ENCODE peak calls at places on chromosomes 6 and 20, in seven cellular contexts. One of them, this sample, is unnamed.

GRCh38 chr6:52573295-52573694 is 3.6 kb downstream of the TRAM2 start:
- DNase-seq in ascending aorta: no peak
- DNase-seq in HCEC 1CT: peak; percentile 57
- DNase-seq in stimulated activated CD8-positive, alpha-beta memory T cell treated with anti-CD3 and anti-CD28 coated beads, Interleukin-15, amount 100 ng/mL, for 48 hours: no peak
- DNase-seq in AG20443: peak; percentile 54
- DNase-seq in stimulated activated CD4-positive, alpha-beta T cell treated with anti-CD3 and anti-CD28 coated beads, Interleukin-12 subunit alpha, Interleukin-12 subunit beta, amount 100 ng/mL, for 4 hours: no peak
- DNase-seq in type B pancreatic cell: no peak
- DNase-seq in this sample: no peak

GRCh38 chr20:25623225-25623735 is 534 bp downstream of the NANP start:
- DNase-seq in ascending aorta: peak; percentile 72
- DNase-seq in HCEC 1CT: no peak
- DNase-seq in stimulated activated CD8-positive, alpha-beta memory T cell treated with anti-CD3 and anti-CD28 coated beads, Interleukin-15, amount 100 ng/mL, for 48 hours: peak; percentile 6
- DNase-seq in AG20443: peak; percentile 67
- DNase-seq in stimulated activated CD4-positive, alpha-beta T cell treated with anti-CD3 and anti-CD28 coated beads, Interleukin-12 subunit alpha, Interleukin-12 subunit beta, amount 100 ng/mL, for 4 hours: peak; percentile 22
- DNase-seq in type B pancreatic cell: peak; percentile 74
- DNase-seq in this sample: no peak

GRCh38 chr6:108294297-108294786 is 512 bp upstream of the AFG1L start:
- DNase-seq in ascending aorta: no peak
- DNase-seq in HCEC 1CT: no peak
- DNase-seq in stimulated activated CD8-positive, alpha-beta memory T cell treated with anti-CD3 and anti-CD28 coated beads, Interleukin-15, amount 100 ng/mL, for 48 hours: no peak
- DNase-seq in AG20443: no peak
- DNase-seq in stimulated activated CD4-positive, alpha-beta T cell treated with anti-CD3 and anti-CD28 coated beads, Interleukin-12 subunit alpha, Interleukin-12 subunit beta, amount 100 ng/mL, for 4 hours: no peak
- DNase-seq in type B pancreatic cell: no peak
- DNase-seq in this sample: no peak

GRCh38 chr20:62697468-62697912 is 11.1 kb upstream of the NTSR1 start:
- DNase-seq in ascending aorta: no peak
- DNase-seq in HCEC 1CT: no peak
- DNase-seq in stimulated activated CD8-positive, alpha-beta memory T cell treated with anti-CD3 and anti-CD28 coated beads, Interleukin-15, amount 100 ng/mL, for 48 hours: no peak
- DNase-seq in AG20443: no peak
- DNase-seq in stimulated activated CD4-positive, alpha-beta T cell treated with anti-CD3 and anti-CD28 coated beads, Interleukin-12 subunit alpha, Interleukin-12 subunit beta, amount 100 ng/mL, for 4 hours: no peak
- DNase-seq in type B pancreatic cell: no peak
- DNase-seq in this sample: no peak

GRCh38 chr20:33081411-33082154 is 2.1 kb downstream of the BPIFB4 start:
- DNase-seq in ascending aorta: no peak
- DNase-seq in HCEC 1CT: no peak
- DNase-seq in stimulated activated CD8-positive, alpha-beta memory T cell treated with anti-CD3 and anti-CD28 coated beads, Interleukin-15, amount 100 ng/mL, for 48 hours: no peak
- DNase-seq in AG20443: no peak
- DNase-seq in stimulated activated CD4-positive, alpha-beta T cell treated with anti-CD3 and anti-CD28 coated beads, Interleukin-12 subunit alpha, Interleukin-12 subunit beta, amount 100 ng/mL, for 4 hours: no peak
- DNase-seq in type B pancreatic cell: no peak
- DNase-seq in this sample: no peak

GRCh38 chr20:50586531-50587232 is 76.5 kb downstream of the PTPN1 start:
- DNase-seq in ascending aorta: no peak
- DNase-seq in HCEC 1CT: no peak
- DNase-seq in stimulated activated CD8-positive, alpha-beta memory T cell treated with anti-CD3 and anti-CD28 coated beads, Interleukin-15, amount 100 ng/mL, for 48 hours: no peak
- DNase-seq in AG20443: no peak
- DNase-seq in stimulated activated CD4-positive, alpha-beta T cell treated with anti-CD3 and anti-CD28 coated beads, Interleukin-12 subunit alpha, Interleukin-12 subunit beta, amount 100 ng/mL, for 4 hours: no peak
- DNase-seq in type B pancreatic cell: no peak
- DNase-seq in this sample: no peak

GRCh38 chr6:34490390-34491090 is 24.7 kb downstream of the PACSIN1 start:
- DNase-seq in ascending aorta: no peak
- DNase-seq in HCEC 1CT: no peak
- DNase-seq in stimulated activated CD8-positive, alpha-beta memory T cell treated with anti-CD3 and anti-CD28 coated beads, Interleukin-15, amount 100 ng/mL, for 48 hours: no peak
- DNase-seq in AG20443: no peak
- DNase-seq in stimulated activated CD4-positive, alpha-beta T cell treated with anti-CD3 and anti-CD28 coated beads, Interleukin-12 subunit alpha, Interleukin-12 subunit beta, amount 100 ng/mL, for 4 hours: no peak
- DNase-seq in type B pancreatic cell: no peak
- DNase-seq in this sample: no peak

GRCh38 chr20:39070484-39071231 is 108.5 kb downstream of the DHX35 start:
- DNase-seq in ascending aorta: no peak
- DNase-seq in HCEC 1CT: peak; percentile 48
- DNase-seq in stimulated activated CD8-positive, alpha-beta memory T cell treated with anti-CD3 and anti-CD28 coated beads, Interleukin-15, amount 100 ng/mL, for 48 hours: no peak
- DNase-seq in AG20443: peak; percentile 85
- DNase-seq in stimulated activated CD4-positive, alpha-beta T cell treated with anti-CD3 and anti-CD28 coated beads, Interleukin-12 subunit alpha, Interleukin-12 subunit beta, amount 100 ng/mL, for 4 hours: no peak
- DNase-seq in type B pancreatic cell: no peak
- DNase-seq in this sample: no peak

GRCh38 chr20:61933481-61933950 is 132.2 kb downstream of the TAF4 start:
- DNase-seq in ascending aorta: no peak
- DNase-seq in HCEC 1CT: no peak
- DNase-seq in stimulated activated CD8-positive, alpha-beta memory T cell treated with anti-CD3 and anti-CD28 coated beads, Interleukin-15, amount 100 ng/mL, for 48 hours: no peak
- DNase-seq in AG20443: no peak
- DNase-seq in stimulated activated CD4-positive, alpha-beta T cell treated with anti-CD3 and anti-CD28 coated beads, Interleukin-12 subunit alpha, Interleukin-12 subunit beta, amount 100 ng/mL, for 4 hours: no peak
- DNase-seq in type B pancreatic cell: peak; percentile 62
- DNase-seq in this sample: no peak

GRCh38 chr20:33005132-33005566 is 916 bp upstream of the SUN5 start:
- DNase-seq in ascending aorta: no peak
- DNase-seq in HCEC 1CT: no peak
- DNase-seq in stimulated activated CD8-positive, alpha-beta memory T cell treated with anti-CD3 and anti-CD28 coated beads, Interleukin-15, amount 100 ng/mL, for 48 hours: no peak
- DNase-seq in AG20443: no peak
- DNase-seq in stimulated activated CD4-positive, alpha-beta T cell treated with anti-CD3 and anti-CD28 coated beads, Interleukin-12 subunit alpha, Interleukin-12 subunit beta, amount 100 ng/mL, for 4 hours: no peak
- DNase-seq in type B pancreatic cell: no peak
- DNase-seq in this sample: no peak